ENCODE peak calls at places on chromosomes 12 and 14, in eight cellular contexts. E is activated T-helper 1 cell treated with Interleukin-2 at 50 U/mL for 16 hours; U is NB4; D is left ventricle myocardium superior; B is activated CD4-positive, alpha-beta T cell treated with anti-CD3 and anti-CD28 coated beads for 1 hour; T is globus pallidus; X is posterior vena cava; Q is neural progenitor cell. G is an unnamed sample.
A peak's percentile ranks its signal among the peaks of the same experiment; 100 is the strongest.

GRCh38 chr14:100851946-100852620 is 26.2 kb downstream of the MEG3 start:
- DNase-seq in E (no peak), D (no peak), U (no peak), T (no peak), B (no peak), X (peak; percentile 68), Q (no peak), G (peak; percentile 25)

GRCh38 chr12:54082402-54082892 is 28.8 kb downstream of the HOXC4 start:
- DNase-seq in Q (peak; percentile 55), T (no peak), D (no peak), X (no peak), E (peak; percentile 10), U (no peak), B (peak; percentile 28), G (no peak)

GRCh38 chr12:44839785-44840184 is 36.3 kb downstream of the NELL2 start:
- DNase-seq in X (no peak), T (no peak), Q (no peak), B (no peak), E (no peak), D (no peak), U (no peak), G (no peak)

GRCh38 chr14:95935228-95935822 is 58.7 kb downstream of the TUNAR start:
- DNase-seq in B (no peak), Q (peak; percentile 79), D (no peak), T (peak; percentile 7), U (peak; percentile 39), E (no peak), X (no peak), G (no peak)

GRCh38 chr14:77023001-77023996 is 5.2 kb downstream of the IRF2BPL start:
- DNase-seq in Q (peak; percentile 70), E (no peak), U (no peak), D (peak; percentile 53), T (no peak), B (no peak), X (no peak), G (peak; percentile 48)

GRCh38 chr14:102971314-102971713 is 48.9 kb downstream of the AMN start:
- DNase-seq in E (no peak), Q (no peak), T (no peak), D (no peak), X (no peak), U (no peak), B (no peak), G (no peak)

GRCh38 chr12:119748512-119748911 is 80.6 kb downstream of the PRKAB1 start:
- DNase-seq in U (no peak), X (no peak), E (no peak), T (peak; percentile 17), Q (no peak), D (no peak), B (no peak), G (no peak)

GRCh38 chr14:100573757-100574641 is 13.2 kb downstream of the BEGAIN start:
- DNase-seq in X (no peak), B (no peak), U (no peak), Q (no peak), E (no peak), D (no peak), T (no peak), G (no peak)

GRCh38 chr12:6582196-6582595 is 14.1 kb upstream of the NOP2 start:
- DNase-seq in T (no peak), U (peak; percentile 20), B (no peak), E (no peak), Q (peak; percentile 47), D (no peak), X (peak; percentile 20), G (no peak)

GRCh38 chr14:105007593-105008264 is 13.2 kb downstream of the CDCA4 start:
- DNase-seq in E (no peak), B (no peak), X (peak; percentile 58), D (no peak), U (no peak), Q (no peak), T (no peak), G (no peak)

GRCh38 chr14:95515080-95515489 is 1.4 kb downstream of the SYNE3 start:
- DNase-seq in E (no peak), X (peak; percentile 81), U (peak; percentile 93), B (no peak), Q (peak; percentile 58), T (peak; percentile 71), D (peak; percentile 78), G (peak; percentile 63)

GRCh38 chr12:22625671-22626251 is 790 bp downstream of the ETNK1 start:
- DNase-seq in X (no peak), U (peak; percentile 68), D (peak; percentile 23), T (peak; percentile 53), E (no peak), Q (peak; percentile 82), B (no peak), G (peak; percentile 45)

GRCh38 chr12:121765573-121765972 is 27.9 kb downstream of the RHOF start:
- DNase-seq in U (peak; percentile 72), B (no peak), T (no peak), Q (no peak), E (no peak), X (no peak), D (no peak), G (no peak)

GRCh38 chr14:55306938-55307589 is 35.8 kb downstream of the FBXO34 start:
- DNase-seq in U (no peak), X (no peak), Q (peak; percentile 17), T (no peak), E (no peak), B (no peak), D (no peak), G (no peak)

GRCh38 chr14:91063119-91063518 is 2.7 kb upstream of the RPS6KA5 start:
- DNase-seq in D (no peak), B (no peak), X (no peak), E (no peak), U (peak; percentile 89), Q (no peak), T (no peak), G (no peak)

GRCh38 chr14:68306934-68307758 is 485.7 kb downstream of the ZFP36L1 start:
- DNase-seq in U (no peak), Q (no peak), X (no peak), D (no peak), E (no peak), B (no peak), T (no peak), G (no peak)

GRCh38 chr12:94308612-94309011 is 151.1 kb downstream of the CEP83 start:
- DNase-seq in Q (no peak), B (no peak), T (no peak), E (no peak), U (no peak), D (no peak), X (no peak), G (no peak)